ENCODE peak calls at places on chromosomes 6 and 20, in four cellular contexts. E, B, U and W are unnamed samples.
A peak's percentile ranks its signal among the peaks of the same experiment; 100 is the strongest.

GRCh38 chr6:34795836-34796425 is 4.0 kb downstream of the BLTP3A start:
- DNase-seq in E (peak; percentile 26), B (no peak), U (peak; percentile 39), W (no peak)

GRCh38 chr20:8602389-8603116 is 466.3 kb upstream of the PLCB4 start:
- DNase-seq in B (peak; percentile 14), U (peak; percentile 20), E (peak; percentile 16), W (no peak)

GRCh38 chr20:50967621-50968020 is 9.0 kb downstream of the MOCS3 start:
- DNase-seq in B (no peak), U (no peak), E (no peak), W (no peak)

GRCh38 chr6:170025341-170026271 is 265.3 kb downstream of the DLL1 start:
- DNase-seq in U (no peak), B (no peak), E (no peak), W (no peak)

GRCh38 chr6:63066053-63066704 is 145.1 kb upstream of the FKBP1C start:
- DNase-seq in U (no peak), B (no peak), E (no peak), W (peak; percentile 68)

GRCh38 chr6:95325858-95326257 is 251.5 kb upstream of the MANEA start:
- DNase-seq in U (peak; percentile 13), E (no peak), B (no peak), W (no peak)

GRCh38 chr20:63318391-63319163 is 25.6 kb downstream of the COL20A1 start:
- DNase-seq in E (no peak), B (no peak), U (no peak), W (no peak)

GRCh38 chr20:38447251-38447661 is 12.1 kb upstream of the SNHG17 start:
- DNase-seq in U (no peak), B (no peak), E (no peak), W (peak; percentile 61)

GRCh38 chr6:164097557-164098398 is 683.3 kb downstream of the QKI start:
- DNase-seq in U (peak; percentile 47), E (peak; percentile 94), B (no peak), W (no peak)

GRCh38 chr6:11494786-11495564 is 42.6 kb upstream of the TMEM170B start:
- DNase-seq in B (no peak), U (no peak), E (no peak), W (no peak)

GRCh38 chr20:24736131-24736843 is 212.8 kb upstream of the CST7 start:
- DNase-seq in U (peak; percentile 58), B (no peak), E (no peak), W (no peak)

GRCh38 chr6:32070814-32071466 is 32.7 kb downstream of the CYP21A2 start:
- DNase-seq in B (no peak), U (no peak), E (no peak), W (no peak)

GRCh38 chr6:167703347-167703746 is 123.4 kb upstream of the AFDN start:
- DNase-seq in E (no peak), U (no peak), B (no peak), W (no peak)

GRCh38 chr6:98833101-98834059 is 994 bp upstream of the POU3F2 start:
- DNase-seq in B (no peak), E (peak; percentile 53), U (peak; percentile 39), W (no peak)

GRCh38 chr6:36852481-36853147 is 13.4 kb upstream of the CPNE5 start:
- DNase-seq in E (peak; percentile 50), U (peak; percentile 67), B (no peak), W (no peak)

GRCh38 chr20:2760381-2761305 is 39.8 kb downstream of the CPXM1 start:
- DNase-seq in E (no peak), U (no peak), B (no peak), W (no peak)

GRCh38 chr20:35005463-35005961 is 49.8 kb downstream of the MYH7B start:
- DNase-seq in E (no peak), U (no peak), B (no peak), W (no peak)

GRCh38 chr20:50057409-50058053 is 55.4 kb downstream of the UBE2V1 start:
- DNase-seq in B (no peak), E (no peak), U (no peak), W (no peak)

GRCh38 chr20:53081916-53082863 is 110.0 kb downstream of the TSHZ2 start:
- DNase-seq in U (peak; percentile 56), E (no peak), B (no peak), W (no peak)

GRCh38 chr6:124993327-124993726 is 31.1 kb downstream of the RNF217 start:
- DNase-seq in B (no peak), E (no peak), U (no peak), W (no peak)

GRCh38 chr20:40959325-40960092 is 69.1 kb upstream of the TOP1 start:
- DNase-seq in E (no peak), B (no peak), U (no peak), W (no peak)

GRCh38 chr6:36929607-36930006 is 24.9 kb upstream of the PI16 start:
- DNase-seq in B (no peak), E (no peak), U (peak; percentile 79), W (no peak)

GRCh38 chr6:101543796-101544195 is 150.3 kb downstream of the GRIK2 start:
- DNase-seq in B (no peak), E (no peak), U (no peak), W (no peak)

GRCh38 chr6:139973602-139974373 is 599.3 kb upstream of the CITED2 start:
- DNase-seq in E (peak; percentile 90), B (no peak), U (peak; percentile 96), W (no peak)

GRCh38 chr20:32538526-32538918 is 46.6 kb downstream of the NOL4L start:
- DNase-seq in E (no peak), B (peak; percentile 53), U (no peak), W (peak; percentile 47)
- H2AFZ ChIP-seq in E (no peak overlapping the region), B (no peak overlapping the region), U (no peak overlapping the region), W (no peak overlapping the region)

GRCh38 chr20:17628101-17628841 is 53.8 kb downstream of the RRBP1 start:
- DNase-seq in U (no peak), B (no peak), E (no peak), W (no peak)
- H4K20me1 ChIP-seq in U (no peaks in the 10 kb centered on the region), B (peaks cover 26% of the 10 kb centered on the region), E (no peaks in the 10 kb centered on the region), W (no peaks in the 10 kb centered on the region)

GRCh38 chr6:112841553-112842337 is 494.6 kb downstream of the RFPL4B start:
- DNase-seq in B (no peak), E (no peak), U (no peak), W (no peak)
- H2AFZ ChIP-seq in B (no peak overlapping the region), E (no peak overlapping the region), U (no peak overlapping the region), W (no peak overlapping the region)

GRCh38 chr6:161021978-161022743 is 30.6 kb downstream of the MAP3K4 start:
- DNase-seq in U (no peak), B (no peak), E (no peak), W (no peak)
- H4K20me1 ChIP-seq in U (no peaks in the 10 kb centered on the region), B (peaks cover 35% of the 10 kb centered on the region), E (peaks cover 4% of the 10 kb centered on the region), W (peaks cover 30% of the 10 kb centered on the region)

DNA sequence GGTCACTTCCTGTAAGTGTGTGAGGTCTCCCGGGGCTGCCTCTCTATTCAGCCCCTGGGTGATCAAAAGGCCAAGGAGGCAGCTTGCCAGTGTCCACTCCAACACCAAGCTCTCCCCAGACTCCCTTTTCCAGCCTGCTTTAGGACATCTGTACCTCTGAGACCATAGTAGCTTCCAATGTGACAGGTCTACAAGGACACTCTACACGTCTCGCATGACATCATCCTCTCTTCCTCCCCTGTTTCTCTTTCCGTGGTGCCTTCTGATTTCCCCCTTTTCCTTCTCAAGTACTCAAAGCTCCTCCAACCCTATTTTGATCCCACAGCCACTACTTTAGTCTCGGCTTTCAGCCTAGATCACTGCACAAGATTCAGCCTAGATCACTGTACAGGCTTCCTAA is 26.4 kb downstream of the HLA-F start:
- DNase-seq in E (no peak), U (no peak), B (no peak), W (no peak)
- H2AFZ ChIP-seq in E (peak overlapping the region; percentile 43), U (no peak overlapping the region), B (no peak overlapping the region), W (no peak overlapping the region)

DNA sequence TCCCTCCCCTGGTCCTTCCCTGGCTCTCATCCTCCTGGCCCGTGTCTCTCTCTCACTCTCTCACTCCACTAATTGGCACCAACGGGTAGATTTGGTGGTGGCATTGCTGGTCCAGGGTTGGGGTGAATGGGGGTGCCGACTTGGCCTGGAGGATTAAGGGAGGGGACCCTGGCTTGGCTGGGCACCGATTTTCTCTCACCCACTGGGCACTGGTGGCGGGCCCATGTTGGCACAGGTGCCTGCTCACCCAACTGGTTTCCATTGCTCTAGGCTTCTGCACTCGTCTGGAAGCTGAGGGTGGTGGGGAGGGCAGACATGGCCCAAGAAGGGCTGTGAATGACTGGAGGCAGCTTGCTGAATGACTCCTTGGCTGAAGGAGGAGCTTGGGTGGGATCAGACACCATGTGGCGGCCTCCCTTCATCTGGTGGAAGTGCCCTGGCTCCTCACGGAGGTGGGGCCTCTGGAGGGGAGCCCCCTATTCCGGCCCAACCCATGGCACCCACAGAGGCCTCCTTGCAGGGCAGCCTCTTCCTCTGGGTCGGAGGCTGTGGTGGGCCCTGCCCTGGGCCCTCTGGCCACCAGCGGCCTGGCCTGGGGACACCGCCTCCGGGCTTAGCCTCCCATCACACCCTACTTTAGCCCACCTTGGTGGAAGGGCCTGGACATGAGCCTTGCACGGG is 11.0 kb downstream of the VEGFA start:
- DNase-seq in B (no peak), E (no peak), U (no peak), W (no peak)
- H4K20me1 ChIP-seq in B (peaks cover 84% of the 10 kb centered on the region), E (no peaks in the 10 kb centered on the region), U (peaks cover 2% of the 10 kb centered on the region), W (peaks cover 10% of the 10 kb centered on the region)

GRCh38 chr6:135522975-135523692 is 25.6 kb upstream of the AHI1 start:
- DNase-seq in U (peak; percentile 82), E (no peak), B (no peak), W (no peak)

GRCh38 chr6:135520781-135521180 is 23.2 kb upstream of the AHI1 start:
- DNase-seq in E (no peak), B (no peak), U (no peak), W (no peak)

GRCh38 chr6:135519343-135519742 is 21.8 kb upstream of the AHI1 start:
- DNase-seq in B (no peak), E (no peak), U (no peak), W (no peak)

GRCh38 chr6:135517527-135517926 is 20.0 kb upstream of the AHI1 start:
- DNase-seq in B (no peak), U (no peak), E (no peak), W (no peak)

GRCh38 chr6:135521431-135521830 is 23.9 kb upstream of the AHI1 start:
- DNase-seq in U (no peak), E (no peak), B (no peak), W (no peak)
- H2AFZ ChIP-seq in U (no peak overlapping the region), E (no peak overlapping the region), B (no peak overlapping the region), W (no peak overlapping the region)

GRCh38 chr20:58389968-58390658 is 1.1 kb downstream of the VAPB start:
- DNase-seq in U (no peak), B (no peak), E (no peak), W (no peak)
- H4K20me1 ChIP-seq in U (no peaks in the 10 kb centered on the region), B (peaks cover 54% of the 10 kb centered on the region), E (peaks cover 10% of the 10 kb centered on the region), W (peaks cover 28% of the 10 kb centered on the region)

DNA sequence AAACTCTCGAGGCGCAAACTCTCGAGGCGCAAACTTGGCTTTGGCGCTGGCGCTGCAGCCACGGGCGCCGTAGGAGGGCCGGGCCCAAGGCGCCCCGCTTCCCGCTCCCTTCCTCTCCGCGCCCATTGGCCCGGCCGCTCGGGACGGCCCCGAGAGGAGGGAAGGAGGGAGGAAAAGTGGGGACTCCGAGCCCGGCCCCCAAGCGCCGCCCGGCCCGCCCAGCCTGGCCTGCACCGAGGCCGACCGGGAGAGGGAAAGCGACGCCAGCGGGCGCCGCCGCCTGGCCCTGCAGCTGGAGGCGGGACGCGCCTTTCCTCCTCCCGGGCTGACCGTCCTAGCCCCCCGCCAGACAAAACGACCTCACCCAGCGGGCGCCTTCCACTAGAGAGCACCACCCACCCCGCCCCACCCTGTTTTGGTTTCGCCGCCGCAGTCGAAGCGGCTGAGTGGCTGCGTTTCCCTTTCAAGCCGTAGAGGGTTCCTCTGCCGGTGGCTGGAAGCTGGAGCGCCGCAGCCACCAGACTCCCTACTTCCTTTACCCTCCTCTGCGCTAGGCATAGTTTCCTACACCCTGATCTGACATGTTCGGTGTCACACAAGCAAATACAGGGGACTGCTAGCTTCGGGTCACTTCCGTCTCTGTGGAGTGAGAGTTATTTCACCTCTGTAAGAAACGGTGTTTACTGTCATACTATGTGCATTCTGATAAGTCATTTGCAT is at the start of gene MBOAT1:
- DNase-seq in U (peak; percentile 89), B (peak; percentile 87), E (peak; percentile 92), W (no peak)
- H2AFZ ChIP-seq in U (peak within 1 kb of the TSS; percentile 97), B (peak within 1 kb of the TSS; percentile 91), E (peak within 1 kb of the TSS; percentile 100), W (no peak within 1 kb of the TSS)